ENCODE peak calls at places on chromosomes 1 and 21, in six cellular contexts. J is Right ventricle myocardium superior; R is stimulated activated CD4-positive, alpha-beta T cell treated with anti-CD3 and anti-CD28 coated beads, Interleukin-1b, Interleukin-23, amount 100 ng/mL, for 48 hours; F is nephron progenitor cell; D is MM.1S; O is endothelial cell. N is an unnamed sample.

GRCh38 chr1:77347646-77348045 is 65.8 kb downstream of the AK5 start:
- DNase-seq in J (no peak), R (peak), F (no peak), D (no peak), O (no peak), N (peak)

GRCh38 chr1:165773324-165773965 is 4.8 kb upstream of the TMCO1 start:
- DNase-seq in J (no peak), R (no peak), F (no peak), D (peak), O (no peak), N (peak)

GRCh38 chr21:34790834-34791233 is 122.0 kb downstream of the CLIC6 start:
- DNase-seq in J (no peak), R (no peak), F (no peak), D (no peak), O (no peak), N (no peak)

GRCh38 chr1:116991918-116992317 is 9.6 kb upstream of the CD101 start:
- DNase-seq in J (no peak), R (no peak), F (no peak), D (no peak), O (no peak), N (no peak)

GRCh38 chr1:84386716-84387479 is 11.4 kb upstream of the DNASE2B start:
- DNase-seq in J (no peak), R (peak), F (no peak), D (no peak), O (no peak), N (no peak)

GRCh38 chr1:12600880-12601633 is 17.0 kb downstream of the DHRS3 start:
- DNase-seq in J (no peak), R (peak), F (peak), D (peak), O (peak), N (no peak)

GRCh38 chr1:39720094-39720999 is 18.3 kb upstream of the PPIE start:
- DNase-seq in J (no peak), R (no peak), F (no peak), D (peak), O (no peak), N (no peak)

GRCh38 chr1:52435211-52435610 is 30.8 kb downstream of the PRPF38A start:
- DNase-seq in J (no peak), R (no peak), F (no peak), D (no peak), O (no peak), N (no peak)

GRCh38 chr1:30416221-30416820 is 307.1 kb downstream of the MATN1 start:
- DNase-seq in J (no peak), R (no peak), F (no peak), D (no peak), O (no peak), N (no peak)